ENCODE peak calls at places on chromosomes 13 and 19, in six cellular contexts. W, I, G, Z, D and O are unnamed samples. For H3K4me1, the result is how much of the 10 kb centered on the place peaks cover.

GRCh38 chr13:71874490-71874889 is 7.5 kb upstream of the DACH1 start:
- DNase-seq in I (no peak), G (peak), W (no peak), Z (no peak), D (no peak), O (no peak)

GRCh38 chr13:112066624-112067004 is 335 bp upstream of the SOX1 start:
- DNase-seq in W (no peak), D (no peak), Z (no peak), I (peak), G (peak), O (peak)

GRCh38 chr13:28492527-28493367 is 2.2 kb downstream of the FLT1 start:
- DNase-seq in G (no peak), Z (no peak), W (no peak), I (no peak), D (no peak), O (no peak)

GRCh38 chr13:92574499-92574898 is 652.1 kb upstream of the GPC6 start:
- DNase-seq in G (no peak), I (no peak), D (no peak), Z (no peak), W (no peak), O (no peak)

GRCh38 chr19:55220525-55220924 is 8.0 kb downstream of the TMEM86B start:
- DNase-seq in Z (no peak), D (no peak), W (no peak), G (no peak), I (no peak), O (peak)

GRCh38 chr19:43362179-43362578 is 8.7 kb downstream of the CD177 start:
- DNase-seq in G (no peak), Z (no peak), I (no peak), D (no peak), W (no peak), O (no peak)

GRCh38 chr13:49112782-49113525 is 107.2 kb upstream of the MLNR start:
- DNase-seq in D (no peak), I (no peak), W (no peak), Z (no peak), G (no peak), O (no peak)

GRCh38 chr13:75258159-75258782 is 223.7 kb downstream of the TBC1D4 start:
- DNase-seq in I (no peak), D (no peak), W (no peak), G (no peak), Z (peak), O (no peak)

GRCh38 chr19:53780506-53780905 is 43.6 kb downstream of the NLRP12 start:
- DNase-seq in I (no peak), G (no peak), W (no peak), Z (no peak), D (no peak), O (peak)

GRCh38 chr19:4277051-4277700 is 1.9 kb upstream of the SHD start:
- DNase-seq in W (no peak), I (no peak), Z (no peak), G (no peak), D (no peak), O (no peak)

GRCh38 chr19:3150739-3151329 is 15.0 kb downstream of the GNA15 start:
- DNase-seq in W (no peak), I (no peak), G (no peak), D (no peak), Z (no peak), O (no peak)

GRCh38 chr19:45471116-45471865 is 3.5 kb downstream of the FOSB start:
- DNase-seq in D (no peak), W (no peak), I (no peak), G (no peak), Z (no peak), O (no peak)

GRCh38 chr13:50761406-50761805 is 82.1 kb downstream of the DLEU7 start:
- DNase-seq in W (no peak), D (no peak), G (no peak), Z (no peak), I (no peak), O (no peak)

GRCh38 chr19:15563325-15563794 is 51.7 kb upstream of the CYP4F8 start:
- DNase-seq in G (peak), Z (no peak), W (no peak), D (no peak), I (no peak), O (peak)

GRCh38 chr19:37845932-37846331 is 60.5 kb downstream of the WDR87 start:
- DNase-seq in I (no peak), G (no peak), Z (no peak), D (no peak), W (no peak), O (no peak)

GRCh38 chr13:25380741-25381324 is 9.1 kb downstream of the ATP8A2 start:
- DNase-seq in W (no peak), D (no peak), I (no peak), Z (no peak), G (no peak), O (no peak)

GRCh38 chr13:41034862-41035261 is 15.7 kb upstream of the ELF1 start:
- DNase-seq in Z (no peak), W (no peak), D (no peak), I (no peak), G (no peak), O (no peak)

GRCh38 chr13:97911311-97912138 is 42.0 kb upstream of the IPO5 start:
- DNase-seq in G (no peak), W (no peak), D (no peak), Z (peak), I (no peak), O (peak)

GRCh38 chr19:29696045-29696682 is 18.9 kb downstream of the C19orf12 start:
- DNase-seq in W (no peak), D (no peak), I (no peak), Z (no peak), G (no peak), O (no peak)

GRCh38 chr19:2700660-2701360 is 1.7 kb downstream of the GNG7 start:
- DNase-seq in W (no peak), D (no peak), I (no peak), G (no peak), Z (no peak), O (no peak)

GRCh38 chr19:47428177-47428894 is 9.0 kb upstream of the MEIS3 start:
- DNase-seq in I (peak), Z (peak), D (peak), G (peak), W (peak), O (peak)

GRCh38 chr13:30711375-30711774 is 24.0 kb upstream of the ALOX5AP start:
- DNase-seq in D (no peak), W (no peak), G (no peak), Z (no peak), I (no peak), O (no peak)

GRCh38 chr13:36858285-36858684 is 39.3 kb downstream of the RFXAP start:
- DNase-seq in D (no peak), G (no peak), W (no peak), Z (peak), I (no peak), O (peak)

GRCh38 chr13:23500858-23501257 is 67.4 kb upstream of the SACS start:
- DNase-seq in D (no peak), G (no peak), W (no peak), Z (no peak), I (no peak), O (no peak)

GRCh38 chr13:21749410-21749809 is 78.5 kb downstream of the FGF9 start:
- DNase-seq in Z (no peak), W (no peak), G (no peak), I (no peak), D (no peak), O (no peak)

DNA sequence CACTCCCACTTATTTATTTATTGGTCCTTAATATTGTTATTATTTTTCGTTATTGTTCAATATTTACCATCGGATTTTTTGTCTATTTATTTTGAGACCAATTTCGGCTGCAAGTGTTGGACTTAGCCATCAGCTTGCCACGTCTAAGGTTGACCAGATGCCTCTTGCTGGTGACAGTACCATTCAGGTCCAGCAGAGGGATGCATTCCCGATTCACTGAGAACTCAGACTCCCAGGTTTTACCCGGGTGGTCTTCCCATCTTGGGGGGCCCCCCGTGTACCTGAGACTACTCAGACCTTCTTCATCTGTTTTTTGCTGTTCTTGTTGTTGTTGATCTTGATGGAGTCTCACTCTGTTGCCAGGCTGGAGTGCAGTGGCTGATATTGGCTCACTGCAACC is 1435.2 kb downstream of the UQCRFS1 start:
- DNase-seq in W (no peak), I (no peak), Z (no peak), D (no peak), G (no peak), O (peak)
- TF ChIP-seq CTCF in W (no peak), I (no peak), Z (peak), D (no peak), G (no peak), O (peak)

GRCh38 chr19:6774821-6775707 is 2.6 kb downstream of the VAV1 start:
- DNase-seq in Z (no peak), I (no peak), D (no peak), W (no peak), G (peak), O (no peak)

GRCh38 chr19:6769006-6769637 is 1.9 kb upstream of the SH2D3A start:
- DNase-seq in D (no peak), Z (no peak), W (no peak), I (no peak), G (no peak), O (peak)

GRCh38 chr19:6772028-6772865 is at the start of gene VAV1:
- DNase-seq in Z (no peak), G (peak), I (peak), W (no peak), D (peak), O (peak)

GRCh38 chr19:6773323-6773931 is 919 bp downstream of the VAV1 start:
- DNase-seq in I (peak), G (peak), W (no peak), Z (no peak), D (peak), O (peak)

GRCh38 chr19:6772866-6773322 is 386 bp downstream of the VAV1 start:
- DNase-seq in G (no peak), Z (no peak), I (no peak), W (no peak), D (no peak), O (no peak)
- H3K4me1 ChIP-seq in G (under half), Z (under half), I (under half), W (under half), D (under half), O (under half)

DNA sequence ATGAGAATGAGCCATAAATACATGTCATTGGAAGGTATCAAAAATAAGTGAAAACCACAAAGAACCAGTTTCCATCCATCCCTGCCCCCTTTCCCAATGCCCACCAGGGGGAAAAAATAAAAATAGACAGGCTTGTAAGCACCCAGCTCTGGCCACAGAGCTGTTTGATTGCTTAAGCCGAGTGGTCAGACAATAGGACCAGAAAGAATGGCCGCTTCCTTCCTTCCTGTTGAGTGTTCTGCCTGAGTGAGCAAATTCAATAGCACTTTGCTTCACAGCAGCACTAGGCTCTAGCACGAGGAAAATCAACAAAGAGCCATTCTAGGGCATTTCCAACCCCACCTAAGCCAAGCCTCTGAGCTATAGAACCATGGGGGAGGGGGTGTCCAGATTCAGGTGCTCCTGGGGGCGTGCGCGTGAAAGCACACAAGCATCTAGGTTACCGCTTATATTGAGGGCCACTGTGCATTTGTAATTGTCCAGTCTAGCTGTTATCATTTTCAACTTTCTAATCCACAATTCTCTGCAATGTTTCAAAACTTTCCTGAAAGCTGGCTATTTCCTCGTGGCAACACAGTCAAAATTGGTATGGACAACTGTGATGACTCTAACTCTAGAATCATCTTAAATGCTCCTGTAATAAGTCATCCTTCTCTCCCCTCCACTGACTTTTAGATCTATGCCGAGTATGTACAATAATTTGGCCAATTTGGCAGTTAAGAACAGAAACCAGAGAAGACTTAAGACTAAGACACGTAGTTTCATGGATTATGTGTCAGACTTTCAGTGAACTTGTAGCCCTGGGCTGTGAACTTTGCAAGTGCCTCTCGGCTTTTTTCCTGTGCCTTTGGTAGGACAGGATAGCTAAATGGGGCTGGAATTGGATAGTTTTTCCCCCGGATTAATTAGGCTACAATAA is 64.3 kb downstream of the SPRY2 start:
- DNase-seq in D (no peak), Z (no peak), W (no peak), I (no peak), G (no peak), O (no peak)
- TF ChIP-seq CTCF in D (no peak), Z (no peak), W (no peak), I (peak), G (no peak), O (peak)

GRCh38 chr13:73981595-73981994 is 152.6 kb downstream of the KLF12 start:
- DNase-seq in W (no peak), I (no peak), G (no peak), D (no peak), Z (no peak), O (no peak)
- H3K4me1 ChIP-seq in W (under half), I (under half), G (under half), D (under half), Z (under half), O (under half)

DNA sequence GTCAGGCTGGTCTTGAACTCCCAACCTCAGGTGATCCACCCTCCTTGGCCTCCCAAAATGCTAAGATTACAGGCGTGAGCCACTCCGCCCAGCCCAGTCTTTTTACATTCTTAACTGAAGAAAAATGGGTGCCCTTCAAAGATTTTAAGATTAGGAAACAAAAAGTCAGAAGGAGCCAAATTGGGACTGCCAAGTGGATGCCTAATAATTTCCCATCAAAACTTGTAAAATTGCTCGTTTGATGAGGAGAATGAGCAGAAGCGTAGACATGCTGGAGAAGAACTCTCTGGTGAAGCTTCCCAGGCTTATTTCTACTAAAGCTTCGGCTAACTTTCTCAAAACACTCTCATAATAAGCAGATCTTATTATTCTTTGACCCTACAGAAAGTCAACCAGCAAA is 31.3 kb downstream of the NUMBL start:
- DNase-seq in W (no peak), D (no peak), I (no peak), Z (no peak), G (no peak), O (no peak)
- TF ChIP-seq CTCF in W (no peak), D (no peak), I (no peak), Z (no peak), G (no peak), O (no peak)

DNA sequence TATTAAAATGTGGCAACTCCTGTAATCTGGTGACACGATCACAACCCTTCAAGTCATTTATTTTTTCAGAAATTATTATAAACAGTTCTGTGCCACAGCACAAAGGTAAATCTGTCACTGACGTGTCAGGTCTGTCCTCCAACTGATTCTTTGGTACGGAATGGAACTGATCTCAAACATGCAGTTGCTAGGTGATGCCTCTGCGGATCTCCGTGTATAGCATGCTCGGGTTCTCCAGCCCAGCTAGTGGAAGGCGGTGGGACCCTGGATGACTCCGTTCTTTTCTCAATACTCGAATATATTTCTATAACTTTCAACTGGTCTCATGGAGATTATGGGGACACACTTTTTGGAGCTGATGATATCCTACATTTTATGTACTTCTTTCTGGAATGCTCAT is 11.0 kb downstream of the RANBP3 start:
- DNase-seq in W (no peak), G (no peak), D (no peak), I (no peak), Z (no peak), O (no peak)
- H3K4me1 ChIP-seq in W (under half), G (under half), D (under half), I (half or more), Z (under half), O (under half)

DNA sequence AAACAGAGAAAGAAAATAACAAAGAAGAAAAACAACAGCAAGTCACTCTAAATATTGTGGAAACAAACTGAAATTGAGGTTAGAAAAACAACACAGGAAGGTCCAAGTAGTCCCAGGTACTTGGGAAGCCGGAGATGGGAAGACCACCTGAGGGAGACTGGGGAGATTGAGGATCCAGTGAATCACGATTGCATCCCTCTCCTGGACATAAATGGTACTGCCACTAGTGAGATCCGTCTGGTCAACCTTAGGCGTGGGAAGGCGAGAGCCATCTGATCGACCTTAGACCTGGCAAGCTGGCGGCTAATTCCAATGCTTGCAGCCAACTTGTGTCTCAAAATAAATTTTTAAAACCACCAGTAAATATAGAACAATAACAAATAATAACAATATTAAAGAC is 81.9 kb downstream of the ZNF726 start:
- DNase-seq in D (no peak), Z (no peak), I (no peak), G (no peak), W (no peak), O (peak)
- TF ChIP-seq CTCF in D (no peak), Z (peak), I (no peak), G (no peak), W (peak), O (peak)

GRCh38 chr13:51960766-51961165 is 50.5 kb downstream of the ATP7B start:
- DNase-seq in I (no peak), Z (no peak), D (no peak), G (no peak), W (no peak), O (no peak)

GRCh38 chr13:51961493-51962403 is 49.5 kb downstream of the ATP7B start:
- DNase-seq in W (no peak), D (no peak), I (no peak), G (no peak), Z (no peak), O (no peak)

GRCh38 chr13:51957377-51958216 is 53.7 kb downstream of the ATP7B start:
- DNase-seq in D (no peak), W (no peak), G (no peak), I (no peak), Z (no peak), O (no peak)

GRCh38 chr13:51958217-51958547 is 53.1 kb downstream of the ATP7B start:
- DNase-seq in Z (no peak), I (no peak), G (peak), W (no peak), D (no peak), O (no peak)

GRCh38 chr13:51959773-51960172 is 51.5 kb downstream of the ATP7B start:
- DNase-seq in W (no peak), G (peak), Z (no peak), D (no peak), I (no peak), O (no peak)
- H3K4me1 ChIP-seq in W (under half), G (under half), Z (under half), D (under half), I (under half), O (under half)